ENCODE peak calls at places on chromosomes 5 and 9, in seven cellular contexts. One of them, this sample, is unnamed.

GRCh38 chr5:93092349-93093105 is 488.5 kb downstream of the NR2F1-AS1 start:
- DNase-seq in non-pigmented ciliary epithelial cell: no peak
- DNase-seq in stimulated activated CD4-positive, alpha-beta T cell treated with anti-CD3 and anti-CD28 coated beads, Interleukin-2, amount 100 ng/mL, for 48 hours: no peak
- DNase-seq in lung: no peak
- DNase-seq in stomach: no peak
- DNase-seq in HT-29: peak; percentile 28
- DNase-seq in tibial nerve: no peak
- DNase-seq in this sample: no peak

GRCh38 chr9:116425244-116425643 is 261.9 kb upstream of the TRIM32 start:
- DNase-seq in non-pigmented ciliary epithelial cell: no peak
- DNase-seq in stimulated activated CD4-positive, alpha-beta T cell treated with anti-CD3 and anti-CD28 coated beads, Interleukin-2, amount 100 ng/mL, for 48 hours: no peak
- DNase-seq in lung: no peak
- DNase-seq in stomach: no peak
- DNase-seq in HT-29: no peak
- DNase-seq in tibial nerve: no peak
- DNase-seq in this sample: no peak

GRCh38 chr9:108813951-108814601 is 41.7 kb downstream of the ACTL7B start:
- DNase-seq in non-pigmented ciliary epithelial cell: peak; percentile 30
- DNase-seq in stimulated activated CD4-positive, alpha-beta T cell treated with anti-CD3 and anti-CD28 coated beads, Interleukin-2, amount 100 ng/mL, for 48 hours: no peak
- DNase-seq in lung: no peak
- DNase-seq in stomach: no peak
- DNase-seq in HT-29: peak; percentile 50
- DNase-seq in tibial nerve: no peak
- DNase-seq in this sample: no peak

GRCh38 chr5:72110401-72111013 is 3.2 kb downstream of the MAP1B start:
- DNase-seq in non-pigmented ciliary epithelial cell: no peak
- DNase-seq in stimulated activated CD4-positive, alpha-beta T cell treated with anti-CD3 and anti-CD28 coated beads, Interleukin-2, amount 100 ng/mL, for 48 hours: no peak
- DNase-seq in lung: no peak
- DNase-seq in stomach: no peak
- DNase-seq in HT-29: no peak
- DNase-seq in tibial nerve: no peak
- DNase-seq in this sample: no peak

GRCh38 chr5:79202076-79202475 is 33.9 kb upstream of the JMY start:
- DNase-seq in non-pigmented ciliary epithelial cell: no peak
- DNase-seq in stimulated activated CD4-positive, alpha-beta T cell treated with anti-CD3 and anti-CD28 coated beads, Interleukin-2, amount 100 ng/mL, for 48 hours: no peak
- DNase-seq in lung: no peak
- DNase-seq in stomach: no peak
- DNase-seq in HT-29: no peak
- DNase-seq in tibial nerve: no peak
- DNase-seq in this sample: no peak

GRCh38 chr5:135317286-135317685 is 81.7 kb downstream of the MACROH2A1 start:
- DNase-seq in non-pigmented ciliary epithelial cell: no peak
- DNase-seq in stimulated activated CD4-positive, alpha-beta T cell treated with anti-CD3 and anti-CD28 coated beads, Interleukin-2, amount 100 ng/mL, for 48 hours: no peak
- DNase-seq in lung: no peak
- DNase-seq in stomach: peak; percentile 9
- DNase-seq in HT-29: no peak
- DNase-seq in tibial nerve: no peak
- DNase-seq in this sample: no peak

GRCh38 chr9:127898433-127899199 is 787 bp downstream of the ST6GALNAC6 start:
- DNase-seq in non-pigmented ciliary epithelial cell: peak; percentile 67
- DNase-seq in stimulated activated CD4-positive, alpha-beta T cell treated with anti-CD3 and anti-CD28 coated beads, Interleukin-2, amount 100 ng/mL, for 48 hours: no peak
- DNase-seq in lung: no peak
- DNase-seq in stomach: no peak
- DNase-seq in HT-29: no peak
- DNase-seq in tibial nerve: peak; percentile 67
- DNase-seq in this sample: peak; percentile 68

GRCh38 chr9:121774715-121775613 is 123.5 kb downstream of the DAB2IP start:
- DNase-seq in non-pigmented ciliary epithelial cell: no peak
- DNase-seq in stimulated activated CD4-positive, alpha-beta T cell treated with anti-CD3 and anti-CD28 coated beads, Interleukin-2, amount 100 ng/mL, for 48 hours: no peak
- DNase-seq in lung: no peak
- DNase-seq in stomach: no peak
- DNase-seq in HT-29: no peak
- DNase-seq in tibial nerve: no peak
- DNase-seq in this sample: no peak

GRCh38 chr5:170333161-170333909 is 35.8 kb upstream of the LCP2 start:
- DNase-seq in non-pigmented ciliary epithelial cell: no peak
- DNase-seq in stimulated activated CD4-positive, alpha-beta T cell treated with anti-CD3 and anti-CD28 coated beads, Interleukin-2, amount 100 ng/mL, for 48 hours: peak; percentile 50
- DNase-seq in lung: no peak
- DNase-seq in stomach: peak; percentile 33
- DNase-seq in HT-29: no peak
- DNase-seq in tibial nerve: no peak
- DNase-seq in this sample: no peak

GRCh38 chr9:23771746-23772145 is 54.3 kb downstream of the ELAVL2 start:
- DNase-seq in non-pigmented ciliary epithelial cell: no peak
- DNase-seq in stimulated activated CD4-positive, alpha-beta T cell treated with anti-CD3 and anti-CD28 coated beads, Interleukin-2, amount 100 ng/mL, for 48 hours: no peak
- DNase-seq in lung: no peak
- DNase-seq in stomach: no peak
- DNase-seq in HT-29: no peak
- DNase-seq in tibial nerve: no peak
- DNase-seq in this sample: no peak

GRCh38 chr5:50759526-50760280 is 93.3 kb downstream of the PARP8 start:
- DNase-seq in non-pigmented ciliary epithelial cell: no peak
- DNase-seq in stimulated activated CD4-positive, alpha-beta T cell treated with anti-CD3 and anti-CD28 coated beads, Interleukin-2, amount 100 ng/mL, for 48 hours: no peak
- DNase-seq in lung: no peak
- DNase-seq in stomach: no peak
- DNase-seq in HT-29: no peak
- DNase-seq in tibial nerve: no peak
- DNase-seq in this sample: no peak

GRCh38 chr5:66960373-66961137 is 236.0 kb downstream of the CD180 start:
- DNase-seq in non-pigmented ciliary epithelial cell: no peak
- DNase-seq in stimulated activated CD4-positive, alpha-beta T cell treated with anti-CD3 and anti-CD28 coated beads, Interleukin-2, amount 100 ng/mL, for 48 hours: no peak
- DNase-seq in lung: no peak
- DNase-seq in stomach: peak; percentile 31
- DNase-seq in HT-29: no peak
- DNase-seq in tibial nerve: no peak
- DNase-seq in this sample: no peak

GRCh38 chr9:86470326-86470725 is 116.1 kb upstream of the TUT7 start:
- DNase-seq in non-pigmented ciliary epithelial cell: no peak
- DNase-seq in stimulated activated CD4-positive, alpha-beta T cell treated with anti-CD3 and anti-CD28 coated beads, Interleukin-2, amount 100 ng/mL, for 48 hours: no peak
- DNase-seq in lung: no peak
- DNase-seq in stomach: no peak
- DNase-seq in HT-29: no peak
- DNase-seq in tibial nerve: no peak
- DNase-seq in this sample: no peak

GRCh38 chr5:16913187-16913839 is 22.8 kb downstream of the MYO10 start:
- DNase-seq in non-pigmented ciliary epithelial cell: no peak
- DNase-seq in stimulated activated CD4-positive, alpha-beta T cell treated with anti-CD3 and anti-CD28 coated beads, Interleukin-2, amount 100 ng/mL, for 48 hours: no peak
- DNase-seq in lung: no peak
- DNase-seq in stomach: peak; percentile 60
- DNase-seq in HT-29: no peak
- DNase-seq in tibial nerve: no peak
- DNase-seq in this sample: no peak

GRCh38 chr9:127365461-127365860 is 31.5 kb upstream of the SLC2A8 start:
- DNase-seq in non-pigmented ciliary epithelial cell: no peak
- DNase-seq in stimulated activated CD4-positive, alpha-beta T cell treated with anti-CD3 and anti-CD28 coated beads, Interleukin-2, amount 100 ng/mL, for 48 hours: no peak
- DNase-seq in lung: no peak
- DNase-seq in stomach: no peak
- DNase-seq in HT-29: no peak
- DNase-seq in tibial nerve: no peak
- DNase-seq in this sample: no peak

This sample was measured in thoracic aorta.